ENCODE peak calls at places on chromosomes 5 and 9, in seven cellular contexts. One of them, this sample, is unnamed.
A peak's percentile ranks its signal among the peaks of the same experiment; 100 is the strongest.

GRCh38 chr9:77166193-77166592 is 11.1 kb upstream of the VPS13A start:
- DNase-seq in HL-60: no peak
- DNase-seq in GM12891: no peak
- DNase-seq in spleen: no peak
- DNase-seq in Panc1: no peak
- DNase-seq in GM23338: peak; percentile 49
- DNase-seq in K562: no peak
- DNase-seq in this sample: no peak

GRCh38 chr9:85425153-85425611 is 316.6 kb downstream of the AGTPBP1 start:
- DNase-seq in GM23338: peak; percentile 95
- DNase-seq in spleen: no peak
- DNase-seq in Panc1: peak; percentile 1
- DNase-seq in HL-60: peak; percentile 60
- DNase-seq in K562: peak; percentile 75
- DNase-seq in GM12891: peak; percentile 41
- DNase-seq in this sample: peak; percentile 84

GRCh38 chr5:172107606-172108005 is 80.4 kb downstream of the STK10 start:
- DNase-seq in GM23338: no peak
- DNase-seq in GM12891: no peak
- DNase-seq in K562: no peak
- DNase-seq in spleen: peak; percentile 48
- DNase-seq in Panc1: no peak
- DNase-seq in HL-60: peak; percentile 27
- DNase-seq in this sample: no peak

GRCh38 chr5:14373685-14374084 is 207.9 kb upstream of the OTULINL start:
- DNase-seq in GM12891: no peak
- DNase-seq in GM23338: no peak
- DNase-seq in HL-60: no peak
- DNase-seq in spleen: no peak
- DNase-seq in Panc1: no peak
- DNase-seq in K562: no peak
- DNase-seq in this sample: no peak

GRCh38 chr5:133321833-133322420 is 270.1 kb downstream of the HSPA4 start:
- DNase-seq in spleen: peak; percentile 22
- DNase-seq in GM12891: no peak
- DNase-seq in HL-60: no peak
- DNase-seq in GM23338: no peak
- DNase-seq in K562: no peak
- DNase-seq in Panc1: no peak
- DNase-seq in this sample: no peak

GRCh38 chr9:115913666-115914065 is 239.9 kb upstream of the PAPPA start:
- DNase-seq in K562: no peak
- DNase-seq in GM12891: no peak
- DNase-seq in spleen: no peak
- DNase-seq in HL-60: no peak
- DNase-seq in Panc1: no peak
- DNase-seq in GM23338: no peak
- DNase-seq in this sample: no peak

GRCh38 chr9:135567311-135567710 is 5.8 kb downstream of the PAEP start:
- DNase-seq in spleen: peak; percentile 52
- DNase-seq in Panc1: no peak
- DNase-seq in GM12891: no peak
- DNase-seq in GM23338: no peak
- DNase-seq in HL-60: no peak
- DNase-seq in K562: no peak
- DNase-seq in this sample: no peak

GRCh38 chr5:10975915-10976314 is 214.9 kb upstream of the DAP start:
- DNase-seq in spleen: no peak
- DNase-seq in Panc1: no peak
- DNase-seq in HL-60: peak; percentile 3
- DNase-seq in GM12891: no peak
- DNase-seq in GM23338: no peak
- DNase-seq in K562: no peak
- DNase-seq in this sample: no peak

GRCh38 chr9:105510024-105510423 is 47.9 kb upstream of the FKTN start:
- DNase-seq in HL-60: no peak
- DNase-seq in Panc1: no peak
- DNase-seq in K562: no peak
- DNase-seq in spleen: no peak
- DNase-seq in GM12891: no peak
- DNase-seq in GM23338: no peak
- DNase-seq in this sample: peak; percentile 12

GRCh38 chr5:154078305-154078704 is 39.5 kb downstream of the MFAP3 start:
- DNase-seq in HL-60: peak; percentile 4
- DNase-seq in GM12891: no peak
- DNase-seq in spleen: no peak
- DNase-seq in GM23338: peak; percentile 32
- DNase-seq in K562: no peak
- DNase-seq in Panc1: no peak
- DNase-seq in this sample: no peak

GRCh38 chr5:153565822-153566221 is 75.4 kb downstream of the GRIA1 start:
- DNase-seq in spleen: no peak
- DNase-seq in HL-60: no peak
- DNase-seq in Panc1: no peak
- DNase-seq in K562: no peak
- DNase-seq in GM23338: no peak
- DNase-seq in GM12891: no peak
- DNase-seq in this sample: peak; percentile 7

GRCh38 chr5:96834016-96834415 is 26.3 kb upstream of the ERAP1 start:
- DNase-seq in GM23338: no peak
- DNase-seq in HL-60: no peak
- DNase-seq in spleen: no peak
- DNase-seq in Panc1: no peak
- DNase-seq in K562: no peak
- DNase-seq in GM12891: no peak
- DNase-seq in this sample: no peak

DNA sequence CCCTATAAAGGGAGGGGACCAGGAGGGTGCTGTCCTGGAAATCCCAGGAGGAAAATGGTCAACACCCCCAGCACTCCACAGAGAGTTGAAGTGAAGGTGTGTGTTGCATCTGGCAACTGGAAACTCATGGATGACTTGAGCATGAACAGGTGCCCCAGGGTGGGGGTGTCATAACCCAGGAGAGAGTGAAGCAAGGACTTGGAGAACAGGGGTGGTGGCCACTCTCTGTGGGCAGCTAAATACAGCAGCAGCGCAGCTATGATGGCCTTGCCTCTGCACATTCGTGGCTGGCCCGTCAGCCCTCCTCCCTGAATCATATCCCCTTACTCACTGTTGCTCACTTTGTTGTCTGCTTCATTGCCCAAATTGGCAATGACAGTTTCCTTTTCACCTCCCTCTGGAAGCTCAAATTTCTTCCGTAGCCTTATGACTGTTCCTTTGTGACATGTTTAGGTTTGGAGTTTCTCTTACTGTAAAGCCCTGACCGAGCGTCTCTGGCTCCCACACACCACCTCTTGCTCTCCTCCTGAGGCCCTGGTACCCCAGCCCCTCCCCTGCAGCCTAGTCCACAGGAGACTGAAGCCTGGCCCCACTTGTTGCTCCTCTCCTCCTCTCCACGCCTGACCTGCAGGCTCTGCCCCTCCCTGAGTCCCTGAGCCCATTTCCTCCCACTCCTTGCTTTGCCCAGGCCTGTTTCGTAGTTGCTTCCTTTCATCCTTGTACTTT is 185.8 kb downstream of the CD180 start:
- DNase-seq in Panc1: peak; percentile 91
- DNase-seq in HL-60: no peak
- DNase-seq in spleen: no peak
- DNase-seq in GM23338: peak; percentile 9
- DNase-seq in K562: no peak
- DNase-seq in GM12891: no peak
- DNase-seq in this sample: peak; percentile 96
- TF ChIP-seq POLR2AphosphoS5 in Panc1: no peak
- TF ChIP-seq POLR2AphosphoS5 in HL-60: no peak
- TF ChIP-seq POLR2AphosphoS5 in spleen: peak; percentile 15
- TF ChIP-seq POLR2AphosphoS5 in GM23338: no peak
- TF ChIP-seq POLR2AphosphoS5 in K562: no peak
- TF ChIP-seq POLR2AphosphoS5 in GM12891: no peak
- TF ChIP-seq POLR2AphosphoS5 in this sample: peak; percentile 85

DNA sequence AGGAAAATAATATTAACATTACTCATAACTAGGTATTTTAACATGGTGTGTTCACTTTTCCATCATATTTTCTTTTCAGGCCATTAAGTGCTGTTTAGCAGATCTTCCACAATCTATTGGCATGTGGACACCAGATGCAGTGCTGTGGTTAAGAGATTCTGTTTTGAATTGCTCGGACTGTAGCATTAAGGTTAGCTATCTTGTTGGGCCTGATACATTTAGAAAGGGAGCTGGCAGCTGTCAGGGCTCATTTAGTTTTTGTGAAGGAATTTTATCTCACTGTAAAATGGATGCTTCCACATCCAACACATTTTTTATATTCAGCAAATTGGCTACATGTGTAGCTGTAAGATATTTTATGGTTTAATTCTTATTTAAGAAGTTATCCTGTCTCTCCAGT is 20.7 kb upstream of the TMOD1 start:
- DNase-seq in Panc1: no peak
- DNase-seq in HL-60: no peak
- DNase-seq in spleen: no peak
- DNase-seq in GM23338: no peak
- DNase-seq in K562: no peak
- DNase-seq in GM12891: no peak
- DNase-seq in this sample: no peak
- TF ChIP-seq POLR2AphosphoS5 in Panc1: no peak
- TF ChIP-seq POLR2AphosphoS5 in HL-60: no peak
- TF ChIP-seq POLR2AphosphoS5 in spleen: no peak
- TF ChIP-seq POLR2AphosphoS5 in GM23338: no peak
- TF ChIP-seq POLR2AphosphoS5 in K562: no peak
- TF ChIP-seq POLR2AphosphoS5 in GM12891: no peak
- TF ChIP-seq POLR2AphosphoS5 in this sample: no peak

DNA sequence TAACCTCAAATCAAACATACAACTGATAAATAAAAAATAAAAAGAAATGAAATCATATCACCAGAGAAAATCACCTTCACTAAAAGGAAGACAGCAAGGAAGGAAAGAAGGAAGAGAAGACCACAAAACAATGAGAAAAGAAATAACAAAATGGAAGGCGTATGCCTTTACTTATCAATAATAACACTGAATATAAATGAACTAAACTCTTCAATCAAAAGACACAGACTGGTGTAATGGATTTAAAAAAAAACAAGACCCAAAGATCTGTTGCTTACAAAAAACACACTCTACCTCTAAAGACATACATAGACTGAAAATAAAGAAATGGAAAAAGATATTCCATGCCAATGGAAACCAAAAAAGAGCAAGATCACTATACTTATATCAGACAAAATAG is 60.3 kb downstream of the ERP44 start:
- DNase-seq in GM23338: no peak
- DNase-seq in K562: no peak
- DNase-seq in HL-60: no peak
- DNase-seq in spleen: no peak
- DNase-seq in GM12891: no peak
- DNase-seq in Panc1: no peak
- DNase-seq in this sample: no peak
- TF ChIP-seq POLR2AphosphoS5 in GM23338: no peak
- TF ChIP-seq POLR2AphosphoS5 in K562: no peak
- TF ChIP-seq POLR2AphosphoS5 in HL-60: no peak
- TF ChIP-seq POLR2AphosphoS5 in spleen: no peak
- TF ChIP-seq POLR2AphosphoS5 in GM12891: no peak
- TF ChIP-seq POLR2AphosphoS5 in Panc1: no peak
- TF ChIP-seq POLR2AphosphoS5 in this sample: no peak

GRCh38 chr9:522658-523057 is 308.0 kb downstream of the DOCK8 start:
- DNase-seq in spleen: no peak
- DNase-seq in Panc1: no peak
- DNase-seq in HL-60: no peak
- DNase-seq in GM12891: no peak
- DNase-seq in K562: no peak
- DNase-seq in GM23338: no peak
- DNase-seq in this sample: no peak
- TF ChIP-seq POLR2AphosphoS5 in spleen: no peak
- TF ChIP-seq POLR2AphosphoS5 in Panc1: no peak
- TF ChIP-seq POLR2AphosphoS5 in HL-60: no peak
- TF ChIP-seq POLR2AphosphoS5 in GM12891: no peak
- TF ChIP-seq POLR2AphosphoS5 in K562: no peak
- TF ChIP-seq POLR2AphosphoS5 in GM23338: no peak
- TF ChIP-seq POLR2AphosphoS5 in this sample: no peak

GRCh38 chr5:163445345-163445744 is 8.0 kb downstream of the CCNG1 start:
- DNase-seq in spleen: no peak
- DNase-seq in GM12891: no peak
- DNase-seq in GM23338: no peak
- DNase-seq in Panc1: no peak
- DNase-seq in HL-60: no peak
- DNase-seq in K562: no peak
- DNase-seq in this sample: no peak

GRCh38 chr5:163447191-163447590 is 9.8 kb downstream of the CCNG1 start:
- DNase-seq in HL-60: no peak
- DNase-seq in K562: no peak
- DNase-seq in GM23338: no peak
- DNase-seq in Panc1: no peak
- DNase-seq in GM12891: no peak
- DNase-seq in spleen: no peak
- DNase-seq in this sample: no peak

GRCh38 chr5:163440954-163441353 is 3.6 kb downstream of the CCNG1 start:
- DNase-seq in K562: no peak
- DNase-seq in HL-60: no peak
- DNase-seq in Panc1: no peak
- DNase-seq in GM12891: no peak
- DNase-seq in GM23338: no peak
- DNase-seq in spleen: no peak
- DNase-seq in this sample: no peak

GRCh38 chr5:163447875-163448274 is 10.5 kb downstream of the CCNG1 start:
- DNase-seq in K562: no peak
- DNase-seq in HL-60: no peak
- DNase-seq in spleen: no peak
- DNase-seq in GM23338: no peak
- DNase-seq in Panc1: no peak
- DNase-seq in GM12891: no peak
- DNase-seq in this sample: no peak

GRCh38 chr5:163444526-163444925 is 7.1 kb downstream of the CCNG1 start:
- DNase-seq in GM23338: no peak
- DNase-seq in HL-60: no peak
- DNase-seq in Panc1: no peak
- DNase-seq in spleen: no peak
- DNase-seq in GM12891: no peak
- DNase-seq in K562: no peak
- DNase-seq in this sample: no peak
- TF ChIP-seq POLR2AphosphoS5 in GM23338: no peak
- TF ChIP-seq POLR2AphosphoS5 in HL-60: no peak
- TF ChIP-seq POLR2AphosphoS5 in Panc1: no peak
- TF ChIP-seq POLR2AphosphoS5 in spleen: no peak
- TF ChIP-seq POLR2AphosphoS5 in GM12891: no peak
- TF ChIP-seq POLR2AphosphoS5 in K562: no peak
- TF ChIP-seq POLR2AphosphoS5 in this sample: no peak

GRCh38 chr9:111937781-111938426 is 41.3 kb downstream of the UGCG start:
- DNase-seq in Panc1: no peak
- DNase-seq in spleen: peak; percentile 81
- DNase-seq in HL-60: peak; percentile 48
- DNase-seq in GM23338: no peak
- DNase-seq in GM12891: no peak
- DNase-seq in K562: no peak
- DNase-seq in this sample: peak; percentile 52
- TF ChIP-seq POLR2AphosphoS5 in Panc1: peak; percentile 63
- TF ChIP-seq POLR2AphosphoS5 in spleen: peak; percentile 82
- TF ChIP-seq POLR2AphosphoS5 in HL-60: no peak
- TF ChIP-seq POLR2AphosphoS5 in GM23338: no peak
- TF ChIP-seq POLR2AphosphoS5 in GM12891: peak; percentile 41
- TF ChIP-seq POLR2AphosphoS5 in K562: no peak
- TF ChIP-seq POLR2AphosphoS5 in this sample: peak; percentile 37

GRCh38 chr5:57402348-57402747 is 80.3 kb downstream of the ACTBL2 start:
- DNase-seq in K562: no peak
- DNase-seq in GM12891: no peak
- DNase-seq in GM23338: no peak
- DNase-seq in spleen: no peak
- DNase-seq in Panc1: no peak
- DNase-seq in HL-60: no peak
- DNase-seq in this sample: no peak
- TF ChIP-seq POLR2AphosphoS5 in K562: no peak
- TF ChIP-seq POLR2AphosphoS5 in GM12891: no peak
- TF ChIP-seq POLR2AphosphoS5 in GM23338: no peak
- TF ChIP-seq POLR2AphosphoS5 in spleen: no peak
- TF ChIP-seq POLR2AphosphoS5 in Panc1: no peak
- TF ChIP-seq POLR2AphosphoS5 in HL-60: no peak
- TF ChIP-seq POLR2AphosphoS5 in this sample: no peak

GRCh38 chr5:140348104-140348503 is 1.7 kb upstream of the HBEGF start:
- DNase-seq in spleen: no peak
- DNase-seq in GM23338: no peak
- DNase-seq in GM12891: no peak
- DNase-seq in K562: no peak
- DNase-seq in HL-60: peak; percentile 9
- DNase-seq in Panc1: no peak
- DNase-seq in this sample: no peak
- TF ChIP-seq POLR2AphosphoS5 in spleen: no peak
- TF ChIP-seq POLR2AphosphoS5 in GM23338: no peak
- TF ChIP-seq POLR2AphosphoS5 in GM12891: no peak
- TF ChIP-seq POLR2AphosphoS5 in K562: no peak
- TF ChIP-seq POLR2AphosphoS5 in HL-60: no peak
- TF ChIP-seq POLR2AphosphoS5 in Panc1: no peak
- TF ChIP-seq POLR2AphosphoS5 in this sample: no peak

This sample was measured in endothelial cell of umbilical vein.